ENCODE peak calls at places on chromosomes 7 and 10, in four cellular contexts. L is HCT116, R is keratinocyte, K is breast epithelium. J is an unnamed sample.

GRCh38 chr7:18770154-18770807 is 274.7 kb downstream of the HDAC9 start:
- DNase-seq in L (no peak), R (no peak), K (no peak), J (peak; percentile 74)

GRCh38 chr7:47571355-47572100 is 10.4 kb downstream of the TNS3 start:
- DNase-seq in L (no peak), R (peak; percentile 50), K (peak; percentile 59), J (peak; percentile 80)

GRCh38 chr10:8071666-8072065 is 17.2 kb downstream of the GATA3 start:
- DNase-seq in L (no peak), R (no peak), K (no peak), J (no peak)

GRCh38 chr10:47175181-47176080 is 124.6 kb upstream of the GDF10 start:
- DNase-seq in L (no peak), R (no peak), K (no peak), J (no peak)

GRCh38 chr10:85557077-85557476 is 809.5 kb downstream of the GRID1 start:
- DNase-seq in L (no peak), R (no peak), K (no peak), J (no peak)

GRCh38 chr10:59382831-59383295 is 20.5 kb upstream of the FAM13C start:
- DNase-seq in L (no peak), R (no peak), K (no peak), J (no peak)

GRCh38 chr7:51209426-51209825 is 107.2 kb downstream of the COBL start:
- DNase-seq in L (no peak), R (no peak), K (no peak), J (no peak)

GRCh38 chr7:123282181-123282580 is 82.4 kb upstream of the SLC13A1 start:
- DNase-seq in L (no peak), R (no peak), K (no peak), J (no peak)

GRCh38 chr10:11515596-11516418 is 95.6 kb downstream of the USP6NL start:
- DNase-seq in L (peak; percentile 54), R (peak; percentile 21), K (no peak), J (no peak)

GRCh38 chr10:62581351-62581750 is 207.2 kb downstream of the ZNF365 start:
- DNase-seq in L (no peak), R (no peak), K (no peak), J (no peak)

GRCh38 chr10:103080891-103081581 is 112.0 kb downstream of the NT5C2 start:
- DNase-seq in L (no peak), R (no peak), K (no peak), J (no peak)

GRCh38 chr7:23863209-23863798 is 153.3 kb downstream of the STK31 start:
- DNase-seq in L (peak; percentile 45), R (no peak), K (no peak), J (no peak)

GRCh38 chr10:6416892-6417512 is 163.1 kb downstream of the PRKCQ start:
- DNase-seq in L (peak; percentile 35), R (no peak), K (no peak), J (no peak)

GRCh38 chr7:159195926-159196325 is 51.3 kb upstream of the VIPR2 start:
- DNase-seq in L (no peak), R (no peak), K (no peak), J (no peak)

GRCh38 chr7:122676466-122676865 is 22.5 kb downstream of the RNF133 start:
- DNase-seq in L (no peak), R (no peak), K (no peak), J (no peak)

GRCh38 chr10:51052152-51052551 is 22.1 kb upstream of the PRKG1 start:
- DNase-seq in L (no peak), R (no peak), K (no peak), J (no peak)

GRCh38 chr10:129719889-129720590 is 244.0 kb downstream of the EBF3 start:
- DNase-seq in L (no peak), R (no peak), K (no peak), J (no peak)

GRCh38 chr7:126185959-126186580 is 1066.7 kb downstream of the GRM8 start:
- DNase-seq in L (no peak), R (no peak), K (no peak), J (no peak)

GRCh38 chr7:69373171-69374035 is 224.9 kb upstream of the AUTS2 start:
- DNase-seq in L (no peak), R (no peak), K (no peak), J (no peak)

GRCh38 chr10:121551210-121551609 is 47.0 kb downstream of the FGFR2 start:
- DNase-seq in L (no peak), R (no peak), K (no peak), J (no peak)

GRCh38 chr7:80708007-80708594 is 69.7 kb downstream of the CD36 start:
- DNase-seq in L (no peak), R (no peak), K (no peak), J (no peak)

GRCh38 chr7:117381357-117381756 is 45.9 kb downstream of the ASZ1 start:
- DNase-seq in L (no peak), R (no peak), K (no peak), J (no peak)

GRCh38 chr10:19782430-19783089 is 33.7 kb upstream of the PLXDC2 start:
- DNase-seq in L (no peak), R (no peak), K (no peak), J (no peak)

GRCh38 chr10:89710748-89711147 is 9.4 kb downstream of the KIF20B start:
- DNase-seq in L (no peak), R (no peak), K (no peak), J (no peak)

GRCh38 chr10:34538291-34538829 is 276.7 kb downstream of the PARD3 start:
- DNase-seq in L (no peak), R (no peak), K (no peak), J (no peak)

GRCh38 chr10:4498763-4499251 is 327.2 kb upstream of the AKR1E2 start:
- DNase-seq in L (no peak), R (no peak), K (no peak), J (peak; percentile 90)

GRCh38 chr7:130131964-130132875 is 61.9 kb downstream of the KLHDC10 start:
- DNase-seq in L (no peak), R (no peak), K (no peak), J (no peak)

GRCh38 chr10:85105614-85106013 is 777.2 kb downstream of the CCSER2 start:
- DNase-seq in L (peak; percentile 6), R (no peak), K (no peak), J (no peak)

GRCh38 chr10:55400075-55400474 is 599.0 kb upstream of the PCDH15 start:
- DNase-seq in L (no peak), R (no peak), K (no peak), J (no peak)

GRCh38 chr10:58266003-58266825 is 1.5 kb downstream of the IPMK start:
- DNase-seq in L (no peak), R (no peak), K (no peak), J (no peak)

GRCh38 chr10:87053121-87053520 is 33.0 kb downstream of the FAM25A start:
- DNase-seq in L (no peak), R (no peak), K (no peak), J (no peak)

GRCh38 chr7:158804335-158804734 is 25.0 kb downstream of the ESYT2 start:
- DNase-seq in L (no peak), R (no peak), K (no peak), J (no peak)

DNA sequence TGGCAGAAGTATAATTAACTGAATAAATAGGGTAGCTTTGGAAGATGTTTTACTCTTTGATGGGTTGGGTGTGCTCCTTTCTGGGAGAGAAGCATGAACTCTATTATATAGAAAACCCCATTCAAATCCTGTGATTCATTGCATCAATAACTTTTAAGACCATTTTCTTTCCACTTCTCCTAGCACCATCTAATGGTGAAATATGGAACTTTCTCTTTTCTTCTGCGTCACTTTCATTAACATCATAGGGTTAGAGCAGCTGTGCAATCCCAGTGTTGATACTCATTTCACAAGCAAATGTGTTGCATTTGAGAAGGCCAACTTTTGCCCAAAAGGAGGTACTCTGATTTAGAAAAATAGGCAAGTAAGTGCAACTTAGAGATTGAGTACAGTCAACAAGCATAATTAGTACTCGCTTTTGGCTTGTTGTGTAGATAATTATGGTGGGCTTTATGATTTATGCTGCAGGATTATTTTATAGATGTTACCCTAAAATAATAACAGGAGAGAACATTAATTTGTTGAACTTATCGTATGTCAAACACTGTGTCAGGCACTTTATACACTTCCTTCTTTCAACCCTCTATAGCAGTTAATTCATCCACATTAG is 92.9 kb downstream of the CPED1 start:
- DNase-seq in L (peak; percentile 44), R (no peak), K (no peak), J (peak; percentile 28)
- TF ChIP-seq CTCF in L (peak; percentile 70), R (no peak), K (peak; percentile 63), J (peak; percentile 64)

DNA sequence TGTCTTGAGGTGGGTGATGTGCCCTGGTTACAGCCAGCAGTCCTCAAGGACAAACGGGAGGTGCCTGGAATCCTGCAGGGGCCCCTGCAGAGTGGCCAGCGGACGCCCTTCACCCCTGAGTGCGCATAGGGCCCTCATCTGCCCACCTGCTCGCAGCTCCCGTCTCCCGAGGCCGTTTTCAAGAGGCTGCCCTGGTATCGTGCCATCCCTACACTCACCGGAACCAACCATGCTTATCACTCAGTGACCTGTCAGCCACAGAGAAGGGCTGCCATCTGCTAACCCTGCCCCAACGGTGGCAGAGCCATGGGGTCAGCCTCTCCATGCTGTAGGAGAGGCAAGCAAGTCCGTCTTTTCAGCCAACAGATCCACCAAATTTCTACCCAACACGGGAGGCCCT is 122.0 kb downstream of the FAM53B start:
- DNase-seq in L (no peak), R (no peak), K (no peak), J (no peak)
- H3K4me3 ChIP-seq in L (no peak overlapping the region), R (no peak overlapping the region), K (no peak overlapping the region), J (no peak overlapping the region)

DNA sequence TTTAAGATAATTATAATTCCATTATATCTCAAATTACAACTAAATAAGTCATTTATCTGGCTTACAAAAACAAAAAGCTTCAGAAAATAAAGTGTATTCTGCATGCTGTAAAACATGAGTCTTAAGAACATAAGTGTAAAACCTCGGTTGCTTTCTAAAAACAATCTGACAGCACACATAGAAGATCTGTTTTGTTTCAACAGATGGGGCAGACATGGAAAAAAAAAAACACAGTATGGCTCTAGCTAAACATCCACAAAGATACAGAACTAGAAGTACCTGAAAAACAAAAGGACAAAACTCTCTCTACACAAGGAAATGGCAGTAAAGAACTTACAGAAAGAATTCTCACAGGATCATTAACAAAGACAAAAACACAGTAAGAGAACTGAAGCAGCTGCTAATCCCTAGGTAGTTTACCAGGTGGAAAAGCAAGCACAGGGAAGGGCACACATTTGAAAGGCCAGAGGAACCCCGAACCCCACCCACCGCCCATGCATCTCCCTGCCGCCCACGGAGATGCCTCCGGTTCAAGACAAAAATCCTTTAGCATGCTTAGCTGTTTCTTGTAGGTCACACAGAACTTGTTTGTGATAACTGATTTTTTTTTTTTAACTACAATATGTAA is 42.5 kb downstream of the DLD start:
- DNase-seq in L (no peak), R (no peak), K (no peak), J (no peak)
- H3K36me3 ChIP-seq in L (peaks cover 26% of the 10 kb centered on the region), R (peaks cover 28% of the 10 kb centered on the region), K (no peaks in the 10 kb centered on the region), J (peaks cover 11% of the 10 kb centered on the region)

GRCh38 chr7:154950992-154951391 is 51.9 kb downstream of the PAXIP1 start:
- DNase-seq in L (no peak), R (no peak), K (no peak), J (no peak)

GRCh38 chr7:154942718-154943117 is 60.2 kb downstream of the PAXIP1 start:
- DNase-seq in L (no peak), R (no peak), K (no peak), J (no peak)

GRCh38 chr7:154953006-154953684 is 49.8 kb downstream of the PAXIP1 start:
- DNase-seq in L (peak; percentile 24), R (no peak), K (no peak), J (no peak)

GRCh38 chr7:154946166-154946565 is 56.8 kb downstream of the PAXIP1 start:
- DNase-seq in L (no peak), R (no peak), K (no peak), J (no peak)

GRCh38 chr7:154947604-154948003 is 55.3 kb downstream of the PAXIP1 start:
- DNase-seq in L (no peak), R (no peak), K (no peak), J (no peak)
- TF ChIP-seq CTCF in L (peak; percentile 31), R (no peak), K (no peak), J (no peak)

J was measured in BJ.